ENCODE peak calls at places on chromosomes 11 and 22, in four cellular contexts. Y, B, Z and X are unnamed samples.
A peak's percentile ranks its signal among the peaks of the same experiment; 100 is the strongest.

GRCh38 chr11:79538775-79539174 is 97.9 kb upstream of the TENM4 start:
- DNase-seq in Z (no peak), B (no peak), Y (no peak), X (no peak)

GRCh38 chr11:133366088-133366487 is 166.2 kb downstream of the OPCML start:
- DNase-seq in Z (no peak), B (no peak), Y (no peak), X (no peak)

GRCh38 chr11:73553266-73553665 is 44.6 kb downstream of the FAM168A start:
- DNase-seq in Y (no peak), B (no peak), Z (no peak), X (no peak)

GRCh38 chr11:37812281-37812880 is 1214.3 kb upstream of the RAG2 start:
- DNase-seq in Z (no peak), Y (no peak), B (no peak), X (no peak)

GRCh38 chr11:119745112-119745511 is 16.1 kb upstream of the NECTIN1 start:
- DNase-seq in B (no peak), Z (no peak), Y (no peak), X (no peak)

GRCh38 chr22:39954584-39955055 is 5.6 kb upstream of the TMA7B start:
- DNase-seq in Y (no peak), Z (no peak), B (no peak), X (peak; percentile 46)

GRCh38 chr11:65576867-65577755 is 1.3 kb downstream of the EHBP1L1 start:
- DNase-seq in Z (no peak), Y (no peak), B (no peak), X (peak; percentile 49)

GRCh38 chr11:18749681-18750319 is 23.8 kb upstream of the IGSF22 start:
- DNase-seq in Y (no peak), B (no peak), Z (no peak), X (peak; percentile 25)

GRCh38 chr11:77174559-77174958 is 46.5 kb downstream of the MYO7A start:
- DNase-seq in B (no peak), Z (no peak), Y (no peak), X (no peak)

GRCh38 chr11:102802341-102802740 is 4.4 kb upstream of the MMP1 start:
- DNase-seq in Z (no peak), Y (no peak), B (no peak), X (no peak)

GRCh38 chr22:20102203-20102780 is 13.6 kb upstream of the RANBP1 start:
- DNase-seq in B (no peak), Y (no peak), Z (no peak), X (no peak)

GRCh38 chr22:24329453-24329852 is 58.8 kb downstream of the SPECC1L start:
- DNase-seq in B (no peak), Y (no peak), Z (no peak), X (no peak)

GRCh38 chr11:73750238-73750637 is 10.6 kb downstream of the RAB6A start:
- DNase-seq in Y (no peak), Z (no peak), B (no peak), X (peak; percentile 42)

GRCh38 chr22:39527481-39527961 is 5.0 kb downstream of the RPS19BP1 start:
- DNase-seq in B (no peak), Y (no peak), Z (no peak), X (peak; percentile 74)

GRCh38 chr11:21806982-21807749 is 385.7 kb upstream of the ANO5 start:
- DNase-seq in B (no peak), Y (no peak), Z (no peak), X (no peak)

GRCh38 chr11:116641561-116642045 is 131.2 kb downstream of the BUD13 start:
- DNase-seq in Z (peak; percentile 42), Y (peak; percentile 67), B (no peak), X (no peak)

GRCh38 chr22:47156352-47157092 is 394.1 kb downstream of the TBC1D22A start:
- DNase-seq in Y (no peak), Z (no peak), B (no peak), X (no peak)

GRCh38 chr11:76644591-76644990 is 26.0 kb downstream of the LRRC32 start:
- DNase-seq in Z (no peak), B (no peak), Y (no peak), X (no peak)

GRCh38 chr11:115652501-115652900 is 148.3 kb upstream of the CADM1 start:
- DNase-seq in B (no peak), Y (no peak), Z (no peak), X (no peak)

GRCh38 chr11:47276923-47277322 is 7.0 kb downstream of the MADD start:
- DNase-seq in Z (no peak), B (no peak), Y (no peak), X (no peak)

GRCh38 chr11:83249972-83250593 is 36.1 kb downstream of the CCDC90B start:
- DNase-seq in Z (peak; percentile 47), B (no peak), Y (peak; percentile 32), X (peak; percentile 24)

GRCh38 chr11:69123593-69124545 is 31.9 kb upstream of the SMIM38 start:
- DNase-seq in Z (no peak), Y (no peak), B (no peak), X (no peak)

GRCh38 chr11:25981998-25982397 is 349.9 kb upstream of the ANO3 start:
- DNase-seq in Z (no peak), Y (peak; percentile 30), B (peak; percentile 46), X (peak; percentile 53)

GRCh38 chr11:88604255-88604654 is 266.7 kb upstream of the CTSC start:
- DNase-seq in Y (no peak), Z (no peak), B (no peak), X (no peak)

GRCh38 chr11:46402957-46403902 is 11.7 kb upstream of the CHRM4 start:
- DNase-seq in Y (no peak), Z (no peak), B (no peak), X (no peak)

GRCh38 chr11:7600205-7600775 is 73.0 kb downstream of the CYB5R2 start:
- DNase-seq in Z (no peak), Y (no peak), B (no peak), X (peak; percentile 89)

GRCh38 chr11:4865855-4866254 is 15.8 kb upstream of the OR51T1 start:
- DNase-seq in B (no peak), Y (no peak), Z (no peak), X (no peak)

GRCh38 chr11:64911689-64912088 is 5.3 kb downstream of the ATG2A start:
- DNase-seq in B (no peak), Z (no peak), Y (no peak), X (no peak)

GRCh38 chr11:130122141-130122575 is 37.4 kb upstream of the ST14 start:
- DNase-seq in B (no peak), Z (no peak), Y (no peak), X (no peak)

GRCh38 chr11:77019976-77020591 is 14.1 kb upstream of the B3GNT6 start:
- DNase-seq in B (no peak), Y (no peak), Z (no peak), X (peak; percentile 38)

GRCh38 chr11:96314326-96315050 is 28.5 kb downstream of the MAML2 start:
- DNase-seq in Y (no peak), B (no peak), Z (no peak), X (no peak)

DNA sequence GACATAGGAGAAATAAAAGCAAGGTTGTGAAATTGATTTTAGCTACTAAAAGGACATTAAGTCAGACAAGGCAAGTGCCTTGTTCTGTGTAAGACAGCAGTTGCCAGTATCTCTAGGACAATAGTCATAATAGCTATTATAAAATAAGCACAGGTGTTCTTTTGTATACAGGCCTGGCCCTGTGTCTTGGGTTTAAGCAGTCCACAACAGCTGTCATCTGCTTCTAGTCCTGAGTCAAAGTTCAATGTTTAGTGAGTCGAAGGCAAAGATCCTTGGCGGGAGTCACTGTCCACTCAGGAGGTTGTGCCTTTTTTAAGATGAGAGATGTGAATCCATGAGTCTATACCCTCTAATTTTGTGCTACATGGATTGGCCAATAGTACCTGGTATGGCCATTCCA is 79.5 kb downstream of the SC5D start:
- DNase-seq in Y (no peak), Z (no peak), B (no peak), X (no peak)
- TF ChIP-seq TARDBP in Y (no peak), Z (no peak), B (no peak), X (no peak)

DNA sequence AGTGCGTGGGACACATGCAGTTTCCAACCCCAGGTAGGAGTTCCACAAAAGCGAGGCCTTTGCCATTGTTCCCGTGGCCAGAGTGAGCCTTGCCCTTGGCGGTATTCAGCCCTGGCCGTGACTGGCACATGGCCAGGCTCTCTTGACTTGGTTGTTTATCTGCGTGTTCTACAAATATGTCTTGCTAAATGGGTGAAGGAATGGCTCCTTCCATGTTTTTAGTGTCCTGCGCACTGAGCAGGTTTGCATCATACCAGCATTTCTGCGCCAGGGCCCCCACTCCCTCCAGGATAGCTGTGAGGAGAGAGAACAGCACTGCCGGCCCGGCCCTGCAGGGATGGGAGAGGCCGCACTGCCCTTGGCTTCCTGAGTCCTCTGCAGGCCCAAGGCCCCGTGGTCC is 20.0 kb downstream of the POLR3H start:
- DNase-seq in Y (no peak), Z (no peak), B (no peak), X (no peak)
- TF ChIP-seq TARDBP in Y (no peak), Z (no peak), B (no peak), X (no peak)

DNA sequence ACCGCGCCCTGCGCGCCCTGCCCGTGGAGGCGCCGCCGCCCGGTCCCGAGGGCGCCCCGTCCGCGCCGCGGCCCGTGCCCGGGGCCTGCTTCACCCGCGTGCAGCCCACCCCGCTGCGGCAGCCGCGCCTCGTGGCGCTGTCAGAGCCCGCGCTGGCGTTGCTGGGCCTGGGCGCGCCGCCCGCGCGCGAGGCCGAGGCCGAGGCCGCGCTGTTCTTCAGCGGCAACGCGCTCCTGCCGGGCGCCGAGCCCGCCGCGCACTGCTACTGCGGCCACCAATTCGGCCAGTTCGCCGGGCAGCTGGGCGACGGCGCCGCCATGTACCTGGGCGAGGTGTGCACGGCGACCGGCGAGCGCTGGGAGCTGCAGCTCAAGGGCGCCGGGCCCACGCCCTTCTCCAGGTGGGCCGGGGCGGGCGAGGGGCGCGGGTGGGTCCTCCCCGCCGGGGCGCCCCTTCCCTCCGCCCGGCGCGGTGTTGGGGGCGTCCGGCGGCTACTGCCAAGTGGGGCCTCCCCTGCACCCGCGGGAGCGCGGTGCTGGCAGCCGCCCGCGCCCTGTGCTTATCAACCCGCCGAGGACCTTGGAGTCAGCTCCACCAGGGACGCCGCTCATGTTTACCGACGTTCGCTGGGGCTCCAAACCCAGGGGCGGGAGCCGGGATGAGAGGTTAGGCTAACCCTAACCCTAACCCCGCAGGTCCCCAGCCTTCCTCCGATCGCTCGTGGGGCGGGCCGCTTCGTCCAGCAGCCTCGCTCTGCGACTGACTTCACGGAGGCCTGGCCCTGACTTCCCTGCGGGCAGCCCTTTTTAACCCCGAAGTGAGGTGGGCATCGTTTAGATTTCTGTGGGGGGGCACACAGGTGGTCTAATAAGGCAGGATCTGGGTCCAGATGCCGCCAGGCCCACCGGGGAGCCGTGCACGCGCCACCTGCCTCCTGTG is 649 bp downstream of the SELENOO start:
- DNase-seq in Z (peak; percentile 41), B (no peak), Y (no peak), X (peak; percentile 23)
- TF ChIP-seq TARDBP in Z (no peak), B (no peak), Y (no peak), X (no peak)

GRCh38 chr11:58573451-58574104 is 2.1 kb downstream of the LPXN start:
- DNase-seq in Y (no peak), Z (peak; percentile 11), B (no peak), X (no peak)

GRCh38 chr11:58562375-58562800 is 13.3 kb downstream of the LPXN start:
- DNase-seq in B (no peak), Z (no peak), Y (no peak), X (peak; percentile 47)

GRCh38 chr11:58564226-58564625 is 11.4 kb downstream of the LPXN start:
- DNase-seq in Y (no peak), B (no peak), Z (no peak), X (no peak)

GRCh38 chr11:58567889-58568512 is 7.7 kb downstream of the LPXN start:
- DNase-seq in Z (peak; percentile 60), Y (peak; percentile 58), B (no peak), X (peak; percentile 49)
- TF ChIP-seq TARDBP in Z (no peak), Y (no peak), B (no peak), X (no peak)